ENCODE peak calls at places on chromosomes 16 and 17, in nine cellular contexts. F is myocyte; V is GM18507; L is AG08395; Z is lower lobe of right lung; G is HTR-8/SVneo; P is sciatic nerve; N is activated CD4-positive, alpha-beta T cell treated with anti-CD3 and anti-CD28 coated beads, Interleukin-2, amount 10 ng/mL, durations not matched to agents 7 days and 5 days; Y is activated T-helper 1 cell treated with Interleukin-2 at 50 U/mL for 16 hours. Q is an unnamed sample.

GRCh38 chr16:27625050-27625697 is 75.2 kb downstream of the KATNIP start:
- DNase-seq in F (peak), V (no peak), L (peak), Z (no peak), G (no peak), P (no peak), N (no peak), Y (no peak), Q (no peak)

GRCh38 chr16:71383054-71383773 is 24.7 kb downstream of the CALB2 start:
- DNase-seq in F (no peak), V (no peak), L (peak), Z (no peak), G (no peak), P (no peak), N (peak), Y (no peak), Q (peak)

GRCh38 chr17:6381052-6381451 is 53.9 kb downstream of the AIPL1 start:
- DNase-seq in F (no peak), V (no peak), L (peak), Z (no peak), G (peak), P (no peak), N (no peak), Y (no peak), Q (no peak)

GRCh38 chr16:74480150-74481029 is 59.1 kb upstream of the CLEC18B start:
- DNase-seq in F (peak), V (no peak), L (peak), Z (no peak), G (peak), P (no peak), N (no peak), Y (no peak), Q (no peak)

GRCh38 chr17:40103082-40103741 is 2.8 kb upstream of the NR1D1 start:
- DNase-seq in F (no peak), V (no peak), L (no peak), Z (no peak), G (no peak), P (no peak), N (no peak), Y (no peak), Q (no peak)

GRCh38 chr17:81890447-81891302 is 711 bp downstream of the ALYREF start:
- DNase-seq in F (peak), V (no peak), L (peak), Z (no peak), G (no peak), P (peak), N (peak), Y (no peak), Q (peak)

GRCh38 chr17:19787733-19788357 is 39.7 kb upstream of the ALDH3A1 start:
- DNase-seq in F (peak), V (no peak), L (peak), Z (no peak), G (no peak), P (no peak), N (no peak), Y (no peak), Q (peak)

GRCh38 chr17:33039874-33040273 is 48.2 kb downstream of the SPACA3 start:
- DNase-seq in F (no peak), V (no peak), L (peak), Z (no peak), G (no peak), P (no peak), N (no peak), Y (no peak), Q (no peak)